ENCODE peak calls at places on chromosomes 3 and 15, in ten cellular contexts. L, A, V, W, C, Q, H, I, U and B are unnamed samples.

GRCh38 chr15:57150066-57150865 is 226.0 kb upstream of the CGNL1 start:
- DNase-seq in L (no peak), A (no peak), V (no peak), W (no peak), C (no peak), Q (no peak), H (no peak), I (no peak), U (no peak), B (no peak)

GRCh38 chr3:9204253-9205005 is 45.0 kb downstream of the SRGAP3 start:
- DNase-seq in L (no peak), A (no peak), V (no peak), W (no peak), C (no peak), Q (no peak), H (no peak), I (peak), U (no peak), B (no peak)

GRCh38 chr15:99436472-99437314 is 129.1 kb upstream of the MEF2A start:
- DNase-seq in L (no peak), A (no peak), V (no peak), W (peak), C (no peak), Q (no peak), H (no peak), I (no peak), U (no peak), B (no peak)

GRCh38 chr3:186417791-186418190 is 55.8 kb upstream of the DGKG start:
- DNase-seq in L (no peak), A (no peak), V (no peak), W (no peak), C (peak), Q (no peak), H (no peak), I (no peak), U (no peak), B (no peak)

GRCh38 chr3:14303336-14304100 is 98.9 kb upstream of the SLC6A6 start:
- DNase-seq in L (peak), A (no peak), V (no peak), W (no peak), C (no peak), Q (no peak), H (no peak), I (no peak), U (no peak), B (no peak)

GRCh38 chr3:126572343-126572742 is 13.6 kb upstream of the C3orf22 start:
- DNase-seq in L (no peak), A (no peak), V (no peak), W (no peak), C (no peak), Q (no peak), H (no peak), I (no peak), U (no peak), B (no peak)

GRCh38 chr3:16482770-16483531 is 30.5 kb downstream of the RFTN1 start:
- DNase-seq in L (peak), A (no peak), V (peak), W (no peak), C (no peak), Q (peak), H (peak), I (peak), U (peak), B (no peak)

GRCh38 chr3:126104742-126105605 is 21.1 kb upstream of the SLC41A3 start:
- DNase-seq in L (no peak), A (no peak), V (no peak), W (peak), C (no peak), Q (no peak), H (no peak), I (no peak), U (peak), B (no peak)

GRCh38 chr3:101310580-101311375 is 9.6 kb downstream of the IMPG2 start:
- DNase-seq in L (no peak), A (no peak), V (no peak), W (no peak), C (peak), Q (no peak), H (no peak), I (peak), U (no peak), B (no peak)

GRCh38 chr3:139534992-139535879 is 4.3 kb downstream of the RBP1 start:
- DNase-seq in L (peak), A (peak), V (peak), W (no peak), C (peak), Q (no peak), H (no peak), I (peak), U (no peak), B (no peak)

GRCh38 chr3:195226900-195227447 is 44.0 kb downstream of the XXYLT1 start:
- DNase-seq in L (no peak), A (no peak), V (no peak), W (peak), C (peak), Q (peak), H (no peak), I (no peak), U (peak), B (no peak)

GRCh38 chr3:12194669-12195161 is 36.0 kb upstream of the TIMP4 start:
- DNase-seq in L (peak), A (no peak), V (peak), W (peak), C (peak), Q (peak), H (no peak), I (no peak), U (peak), B (no peak)

GRCh38 chr3:4060064-4060463 is 243.1 kb upstream of the SETMAR start:
- DNase-seq in L (no peak), A (no peak), V (no peak), W (no peak), C (no peak), Q (no peak), H (no peak), I (no peak), U (no peak), B (no peak)

GRCh38 chr15:61499371-61499770 is 270.3 kb upstream of the RORA start:
- DNase-seq in L (no peak), A (no peak), V (no peak), W (no peak), C (no peak), Q (no peak), H (no peak), I (no peak), U (no peak), B (no peak)

GRCh38 chr3:176967525-176967924 is 229.8 kb downstream of the TBL1XR1 start:
- DNase-seq in L (no peak), A (no peak), V (no peak), W (no peak), C (no peak), Q (no peak), H (no peak), I (no peak), U (no peak), B (no peak)

GRCh38 chr15:82103500-82103899 is 57.7 kb upstream of the MEX3B start:
- DNase-seq in L (no peak), A (no peak), V (no peak), W (no peak), C (no peak), Q (no peak), H (no peak), I (no peak), U (no peak), B (no peak)
- TF ChIP-seq CTCF in L (no peak), A (peak), V (peak), W (no peak), C (peak), Q (no peak), H (no peak), I (no peak), U (no peak), B (no peak)

GRCh38 chr15:64702816-64703631 is 72.4 kb downstream of the RBPMS2 start:
- DNase-seq in L (peak), A (peak), V (peak), W (peak), C (peak), Q (peak), H (peak), I (peak), U (peak), B (peak)
- TF ChIP-seq CTCF in L (no peak), A (no peak), V (no peak), W (no peak), C (no peak), Q (no peak), H (no peak), I (no peak), U (no peak), B (no peak)

DNA sequence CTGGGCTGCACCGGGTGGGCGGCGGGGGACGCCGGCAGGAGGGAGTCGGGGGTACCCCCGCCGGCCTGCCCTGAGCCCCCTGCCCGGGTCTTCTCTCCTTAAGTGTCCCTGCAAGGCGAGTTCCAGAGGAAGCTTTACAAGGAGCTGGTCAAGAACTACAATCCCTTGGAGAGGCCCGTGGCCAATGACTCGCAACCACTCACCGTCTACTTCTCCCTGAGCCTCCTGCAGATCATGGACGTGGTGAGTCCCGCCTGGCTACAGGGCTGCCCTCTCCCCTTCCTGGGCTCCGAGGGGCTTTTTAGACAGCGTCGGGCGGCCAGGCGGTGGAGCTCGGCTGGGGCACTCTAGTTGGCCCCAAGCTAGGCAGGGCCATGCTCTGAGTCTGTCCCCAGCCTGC is 480 bp downstream of the CHRNA7 start:
- DNase-seq in L (no peak), A (no peak), V (peak), W (no peak), C (no peak), Q (no peak), H (peak), I (no peak), U (no peak), B (no peak)
- TF ChIP-seq CTCF in L (no peak), A (no peak), V (no peak), W (no peak), C (no peak), Q (no peak), H (no peak), I (no peak), U (no peak), B (no peak)

GRCh38 chr3:153173758-153174516 is 11.9 kb downstream of the RAP2B start:
- DNase-seq in L (peak), A (no peak), V (peak), W (no peak), C (peak), Q (no peak), H (peak), I (no peak), U (no peak), B (no peak)
- TF ChIP-seq CTCF in L (no peak), A (no peak), V (peak), W (no peak), C (no peak), Q (no peak), H (no peak), I (no peak), U (no peak), B (no peak)

GRCh38 chr3:38038447-38038911 is 529 bp upstream of the DLEC1 start:
- DNase-seq in L (no peak), A (no peak), V (no peak), W (no peak), C (no peak), Q (no peak), H (no peak), I (no peak), U (no peak), B (no peak)

GRCh38 chr3:38040400-38040799 is 1.4 kb downstream of the DLEC1 start:
- DNase-seq in L (no peak), A (no peak), V (no peak), W (no peak), C (no peak), Q (no peak), H (no peak), I (no peak), U (no peak), B (no peak)

GRCh38 chr3:38036906-38037305 is 2.1 kb upstream of the DLEC1 start:
- DNase-seq in L (no peak), A (no peak), V (no peak), W (no peak), C (no peak), Q (no peak), H (no peak), I (no peak), U (no peak), B (no peak)

GRCh38 chr3:38039101-38039898 is at the start of gene DLEC1:
- DNase-seq in L (peak), A (peak), V (peak), W (peak), C (peak), Q (peak), H (peak), I (peak), U (peak), B (peak)

GRCh38 chr3:38039899-38040261 is 872 bp downstream of the DLEC1 start:
- DNase-seq in L (peak), A (peak), V (peak), W (no peak), C (peak), Q (peak), H (no peak), I (peak), U (peak), B (no peak)
- TF ChIP-seq CTCF in L (peak), A (peak), V (no peak), W (peak), C (peak), Q (peak), H (no peak), I (no peak), U (peak), B (no peak)